ENCODE peak calls at places on chromosomes 13 and 19, in four cellular contexts. D is K562, F is endothelial cell of umbilical vein, K is GM12878. W is an unnamed sample.

GRCh38 chr13:88068975-88069374 is 397.8 kb downstream of the SLITRK5 start:
- DNase-seq in F (no peak), D (peak), K (no peak), W (no peak)

GRCh38 chr13:76791290-76791664 is 94.9 kb downstream of the KCTD12 start:
- DNase-seq in D (no peak), K (no peak), F (no peak), W (no peak)

GRCh38 chr13:61246351-61246750 is 169.3 kb downstream of the PCDH20 start:
- DNase-seq in F (no peak), D (no peak), K (no peak), W (no peak)

GRCh38 chr19:54137913-54138776 is 583 bp downstream of the CNOT3 start:
- DNase-seq in F (no peak), K (no peak), D (peak), W (no peak)

GRCh38 chr13:35990196-35990595 is 141.0 kb downstream of the DCLK1 start:
- DNase-seq in D (peak), K (no peak), F (no peak), W (no peak)

GRCh38 chr19:4338441-4339350 is at the start of gene STAP2:
- DNase-seq in D (peak), K (no peak), F (peak), W (no peak)

GRCh38 chr13:113373811-113374485 is 10.0 kb upstream of the GRTP1 start:
- DNase-seq in D (no peak), K (no peak), F (no peak), W (no peak)

GRCh38 chr19:19105365-19106060 is 32.8 kb downstream of the TMEM161A start:
- DNase-seq in D (peak), K (peak), F (peak), W (no peak)

GRCh38 chr19:13983213-13983889 is 22.8 kb downstream of the RFX1 start:
- DNase-seq in D (no peak), K (no peak), F (no peak), W (no peak)

GRCh38 chr19:35642798-35643254 is 1.3 kb downstream of the ETV2 start:
- DNase-seq in K (no peak), F (no peak), D (no peak), W (no peak)

GRCh38 chr13:85693889-85694511 is 105.2 kb downstream of the SLITRK6 start:
- DNase-seq in D (no peak), K (no peak), F (no peak), W (peak)

GRCh38 chr13:93227906-93228801 is 1.5 kb downstream of the GPC6 start:
- DNase-seq in K (no peak), F (no peak), D (peak), W (peak)

GRCh38 chr19:1728816-1729567 is 24.3 kb upstream of the ONECUT3 start:
- DNase-seq in K (no peak), D (no peak), F (no peak), W (no peak)

GRCh38 chr13:38657191-38657590 is 29.7 kb upstream of the FREM2 start:
- DNase-seq in K (no peak), F (no peak), D (no peak), W (peak)

GRCh38 chr19:34405892-34406660 is 1.9 kb downstream of the PDCD2L start:
- DNase-seq in D (no peak), K (no peak), F (no peak), W (no peak)

GRCh38 chr19:34416021-34416545 is 11.9 kb downstream of the PDCD2L start:
- DNase-seq in K (no peak), D (no peak), F (no peak), W (peak)

GRCh38 chr19:34409189-34410164 is 5.3 kb downstream of the PDCD2L start:
- DNase-seq in F (no peak), K (no peak), D (no peak), W (no peak)

GRCh38 chr19:34408421-34408820 is 4.2 kb downstream of the PDCD2L start:
- DNase-seq in F (no peak), D (no peak), K (no peak), W (no peak)

GRCh38 chr19:34411216-34411615 is 7.0 kb downstream of the PDCD2L start:
- DNase-seq in K (no peak), F (no peak), D (no peak), W (no peak)
- TF ChIP-seq FOS in K (no peak), F (no peak), D (no peak), W (no peak)

GRCh38 chr19:5623397-5624153 is 692 bp downstream of the SAFB start:
- DNase-seq in F (peak), K (no peak), D (peak), W (no peak)

GRCh38 chr19:5624741-5625140 is 1.9 kb downstream of the SAFB start:
- DNase-seq in D (no peak), F (no peak), K (no peak), W (no peak)

GRCh38 chr19:5625641-5626040 is 2.8 kb downstream of the SAFB start:
- DNase-seq in F (no peak), D (no peak), K (no peak), W (no peak)

GRCh38 chr19:5622465-5623396 is at the start of the genes SAFB and SAFB2:
- DNase-seq in K (peak), D (peak), F (peak), W (peak)

DNA sequence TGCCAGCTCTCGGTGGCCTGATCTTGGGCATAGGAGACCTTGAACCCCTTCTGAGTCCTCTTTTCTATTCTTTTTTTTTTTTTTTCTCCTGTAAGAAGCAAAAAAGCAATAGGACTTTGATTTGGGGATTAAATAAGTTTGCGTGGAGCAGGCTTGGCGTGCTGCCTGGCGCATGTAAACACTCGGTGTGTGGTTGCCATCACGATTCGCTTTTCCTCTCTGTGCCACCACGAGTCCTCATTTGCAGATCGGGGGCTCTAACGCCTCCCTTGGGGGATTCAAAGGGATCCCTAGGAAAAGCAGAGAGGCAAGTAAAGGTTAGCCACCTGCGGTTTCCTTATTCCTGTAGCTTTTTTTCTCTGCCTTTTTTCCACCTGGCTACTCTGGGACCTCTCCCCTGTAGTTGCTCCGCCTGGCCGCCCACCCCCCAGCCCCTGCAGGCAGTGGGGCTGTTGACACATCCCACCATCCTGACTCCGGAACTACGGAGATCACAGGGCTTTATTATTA is 1.3 kb downstream of the SAFB start:
- DNase-seq in F (peak), D (peak), K (no peak), W (peak)
- TF ChIP-seq FOS in F (no peak), D (no peak), K (no peak), W (no peak)

GRCh38 chr13:32538234-32538620 is 368 bp downstream of the N4BP2L2 start:
- DNase-seq in F (no peak), K (no peak), D (no peak), W (peak)
- TF ChIP-seq FOS in F (no peak), K (no peak), D (no peak), W (no peak)

GRCh38 chr13:27496851-27497250 is 46.5 kb upstream of the MTIF3 start:
- DNase-seq in F (no peak), K (no peak), D (no peak), W (no peak)
- TF ChIP-seq FOS in F (no peak), K (no peak), D (no peak), W (no peak)

GRCh38 chr19:43662487-43662886 is 7.5 kb downstream of the PLAUR start:
- DNase-seq in K (no peak), F (no peak), D (peak), W (no peak)
- TF ChIP-seq FOS in K (no peak), F (no peak), D (no peak), W (no peak)

DNA sequence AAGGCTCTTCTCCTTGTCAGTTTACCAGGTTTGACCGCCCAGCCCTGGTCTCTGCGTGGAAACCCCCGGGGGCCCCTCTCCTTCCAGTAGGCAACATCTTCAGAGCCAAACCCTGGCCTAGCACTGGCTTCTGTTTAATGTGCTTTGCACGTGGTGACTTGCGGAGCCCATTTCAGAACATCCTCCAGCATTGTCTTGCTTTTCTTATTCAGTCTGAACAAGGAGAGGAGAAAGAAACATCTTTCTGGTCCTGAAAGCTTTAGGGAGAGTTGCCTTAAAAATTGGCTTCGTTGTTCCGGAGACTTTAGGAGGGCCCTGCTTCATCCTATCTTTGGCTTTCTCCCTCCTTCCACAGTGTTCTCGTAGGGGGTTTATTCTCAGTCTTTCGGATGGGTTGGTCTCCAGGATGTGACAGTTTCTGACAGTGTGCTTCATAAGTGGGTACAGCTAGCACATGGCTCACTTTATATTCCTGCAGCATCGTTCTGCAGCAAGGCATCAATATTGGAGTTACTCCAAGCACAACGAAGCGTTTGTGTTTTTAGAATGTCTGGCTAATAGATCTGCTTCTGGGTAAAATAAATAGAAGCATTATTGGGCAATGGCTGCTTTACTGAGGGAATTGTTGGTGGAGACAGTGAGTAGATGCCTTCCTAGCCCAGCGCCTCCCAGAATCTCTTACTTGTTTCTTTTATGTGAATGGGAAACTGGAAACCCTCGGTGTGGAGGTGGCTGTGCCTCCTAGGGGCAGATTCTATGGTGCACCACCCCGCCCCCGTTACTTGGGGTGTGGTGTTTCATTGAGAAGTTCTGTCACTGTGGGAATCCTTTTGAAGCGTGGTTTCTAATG is 1.8 kb downstream of the FARP1 start:
- DNase-seq in F (peak), D (no peak), K (no peak), W (peak)
- TF ChIP-seq FOS in F (no peak), D (no peak), K (no peak), W (no peak)

DNA sequence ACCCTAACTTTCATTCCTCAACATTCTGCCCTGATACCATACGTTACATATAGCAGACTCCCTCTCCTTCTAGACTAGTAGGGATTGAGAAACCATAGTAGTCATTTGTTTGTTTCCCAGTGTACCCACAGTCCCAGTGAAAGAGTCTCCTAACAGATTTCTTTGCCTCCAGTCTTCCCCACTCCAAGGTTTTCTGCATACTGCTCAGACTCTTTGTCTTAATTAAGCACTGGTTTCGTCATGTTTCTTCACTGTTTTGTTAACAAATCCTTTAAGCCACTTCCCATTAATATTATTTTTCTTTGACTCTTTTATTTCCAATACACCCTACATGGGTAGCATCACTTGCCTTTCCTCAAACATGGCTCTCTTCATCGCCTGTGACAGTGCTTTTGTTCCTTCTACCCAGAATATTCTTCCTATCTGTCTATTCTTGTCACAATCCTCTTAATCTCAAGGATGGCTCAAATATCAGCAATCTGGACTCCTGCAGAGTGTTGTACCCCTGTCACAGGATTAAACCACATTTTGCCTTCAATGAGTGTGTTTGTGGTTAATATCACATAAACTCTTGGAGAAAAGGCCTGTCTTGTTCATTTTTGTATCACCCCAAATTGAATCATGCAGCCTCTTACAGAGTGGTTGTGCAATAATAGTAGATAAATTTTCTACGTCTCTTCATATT is 92.7 kb upstream of the KLF12 start:
- DNase-seq in F (no peak), D (no peak), K (no peak), W (peak)
- TF ChIP-seq FOS in F (no peak), D (no peak), K (no peak), W (no peak)